ENCODE peak calls at places on chromosomes 6 and 20, in ten cellular contexts. One of them, this sample, is unnamed.
A peak's percentile ranks its signal among the peaks of the same experiment; 100 is the strongest.

GRCh38 chr6:24766685-24767462 is 7.9 kb upstream of the GMNN start:
- DNase-seq in Panc1: no peak
- DNase-seq in stimulated activated CD8-positive, alpha-beta memory T cell treated with anti-CD3 and anti-CD28 coated beads, Interleukin-7, amount 100 ng/mL, for 1 hour: no peak
- DNase-seq in IMR-90: peak; percentile 49
- DNase-seq in gastrocnemius medialis: no peak
- DNase-seq in EL: peak; percentile 29
- DNase-seq in kidney tubule cell: peak; percentile 53
- DNase-seq in SW480: peak; percentile 14
- DNase-seq in small intestine: peak; percentile 62
- DNase-seq in nephron progenitor cell: no peak
- DNase-seq in this sample: no peak

GRCh38 chr20:3927486-3928291 is 38.5 kb downstream of the PANK2 start:
- DNase-seq in SW480: no peak
- DNase-seq in kidney tubule cell: no peak
- DNase-seq in stimulated activated CD8-positive, alpha-beta memory T cell treated with anti-CD3 and anti-CD28 coated beads, Interleukin-7, amount 100 ng/mL, for 1 hour: no peak
- DNase-seq in IMR-90: peak; percentile 47
- DNase-seq in nephron progenitor cell: no peak
- DNase-seq in Panc1: no peak
- DNase-seq in gastrocnemius medialis: no peak
- DNase-seq in small intestine: no peak
- DNase-seq in EL: no peak
- DNase-seq in this sample: no peak

GRCh38 chr6:44074383-44075136 is 52.7 kb downstream of the MRPL14 start:
- DNase-seq in IMR-90: peak; percentile 87
- DNase-seq in nephron progenitor cell: peak; percentile 76
- DNase-seq in stimulated activated CD8-positive, alpha-beta memory T cell treated with anti-CD3 and anti-CD28 coated beads, Interleukin-7, amount 100 ng/mL, for 1 hour: peak; percentile 29
- DNase-seq in kidney tubule cell: peak; percentile 90
- DNase-seq in EL: peak; percentile 86
- DNase-seq in small intestine: peak; percentile 70
- DNase-seq in gastrocnemius medialis: peak; percentile 54
- DNase-seq in SW480: peak; percentile 79
- DNase-seq in Panc1: no peak
- DNase-seq in this sample: no peak

GRCh38 chr6:127164009-127164408 is 45.5 kb downstream of the RSPO3 start:
- DNase-seq in IMR-90: no peak
- DNase-seq in kidney tubule cell: no peak
- DNase-seq in nephron progenitor cell: no peak
- DNase-seq in stimulated activated CD8-positive, alpha-beta memory T cell treated with anti-CD3 and anti-CD28 coated beads, Interleukin-7, amount 100 ng/mL, for 1 hour: no peak
- DNase-seq in small intestine: no peak
- DNase-seq in SW480: no peak
- DNase-seq in gastrocnemius medialis: no peak
- DNase-seq in Panc1: no peak
- DNase-seq in EL: no peak
- DNase-seq in this sample: no peak

GRCh38 chr6:142542704-142543233 is 241.0 kb downstream of the ADGRG6 start:
- DNase-seq in SW480: no peak
- DNase-seq in IMR-90: peak; percentile 81
- DNase-seq in small intestine: peak; percentile 14
- DNase-seq in nephron progenitor cell: no peak
- DNase-seq in EL: peak; percentile 91
- DNase-seq in gastrocnemius medialis: no peak
- DNase-seq in stimulated activated CD8-positive, alpha-beta memory T cell treated with anti-CD3 and anti-CD28 coated beads, Interleukin-7, amount 100 ng/mL, for 1 hour: no peak
- DNase-seq in kidney tubule cell: peak; percentile 85
- DNase-seq in Panc1: no peak
- DNase-seq in this sample: no peak

GRCh38 chr20:61257596-61257995 is 5.5 kb downstream of the CDH4 start:
- DNase-seq in EL: no peak
- DNase-seq in gastrocnemius medialis: no peak
- DNase-seq in IMR-90: no peak
- DNase-seq in SW480: peak; percentile 78
- DNase-seq in small intestine: no peak
- DNase-seq in Panc1: no peak
- DNase-seq in nephron progenitor cell: no peak
- DNase-seq in kidney tubule cell: peak; percentile 75
- DNase-seq in stimulated activated CD8-positive, alpha-beta memory T cell treated with anti-CD3 and anti-CD28 coated beads, Interleukin-7, amount 100 ng/mL, for 1 hour: no peak
- DNase-seq in this sample: no peak

GRCh38 chr6:30877419-30878262 is 6.7 kb upstream of the DDR1 start:
- DNase-seq in stimulated activated CD8-positive, alpha-beta memory T cell treated with anti-CD3 and anti-CD28 coated beads, Interleukin-7, amount 100 ng/mL, for 1 hour: peak; percentile 43
- DNase-seq in nephron progenitor cell: peak; percentile 84
- DNase-seq in gastrocnemius medialis: peak; percentile 74
- DNase-seq in small intestine: peak; percentile 95
- DNase-seq in IMR-90: peak; percentile 90
- DNase-seq in kidney tubule cell: peak; percentile 90
- DNase-seq in Panc1: peak; percentile 73
- DNase-seq in EL: peak; percentile 92
- DNase-seq in SW480: peak; percentile 85
- DNase-seq in this sample: peak; percentile 93

GRCh38 chr20:63434599-63435378 is 37.7 kb downstream of the KCNQ2 start:
- DNase-seq in SW480: peak; percentile 84
- DNase-seq in EL: peak; percentile 77
- DNase-seq in stimulated activated CD8-positive, alpha-beta memory T cell treated with anti-CD3 and anti-CD28 coated beads, Interleukin-7, amount 100 ng/mL, for 1 hour: peak; percentile 42
- DNase-seq in nephron progenitor cell: peak; percentile 84
- DNase-seq in IMR-90: peak; percentile 18
- DNase-seq in Panc1: peak; percentile 77
- DNase-seq in gastrocnemius medialis: no peak
- DNase-seq in small intestine: peak; percentile 30
- DNase-seq in kidney tubule cell: peak; percentile 61
- DNase-seq in this sample: no peak

GRCh38 chr20:1912056-1912455 is 16.8 kb downstream of the SIRPA start:
- DNase-seq in kidney tubule cell: no peak
- DNase-seq in SW480: no peak
- DNase-seq in nephron progenitor cell: no peak
- DNase-seq in small intestine: no peak
- DNase-seq in IMR-90: no peak
- DNase-seq in gastrocnemius medialis: no peak
- DNase-seq in Panc1: no peak
- DNase-seq in EL: no peak
- DNase-seq in stimulated activated CD8-positive, alpha-beta memory T cell treated with anti-CD3 and anti-CD28 coated beads, Interleukin-7, amount 100 ng/mL, for 1 hour: no peak
- DNase-seq in this sample: no peak

GRCh38 chr20:60066438-60066823 is 108.2 kb downstream of the CDH26 start:
- DNase-seq in SW480: no peak
- DNase-seq in small intestine: no peak
- DNase-seq in IMR-90: no peak
- DNase-seq in EL: no peak
- DNase-seq in Panc1: no peak
- DNase-seq in kidney tubule cell: no peak
- DNase-seq in gastrocnemius medialis: no peak
- DNase-seq in nephron progenitor cell: no peak
- DNase-seq in stimulated activated CD8-positive, alpha-beta memory T cell treated with anti-CD3 and anti-CD28 coated beads, Interleukin-7, amount 100 ng/mL, for 1 hour: no peak
- DNase-seq in this sample: no peak

GRCh38 chr6:105608711-105609374 is 206.0 kb upstream of the PREP start:
- DNase-seq in small intestine: no peak
- DNase-seq in nephron progenitor cell: no peak
- DNase-seq in Panc1: peak; percentile 85
- DNase-seq in gastrocnemius medialis: no peak
- DNase-seq in EL: peak; percentile 99
- DNase-seq in stimulated activated CD8-positive, alpha-beta memory T cell treated with anti-CD3 and anti-CD28 coated beads, Interleukin-7, amount 100 ng/mL, for 1 hour: no peak
- DNase-seq in kidney tubule cell: peak; percentile 87
- DNase-seq in IMR-90: peak; percentile 97
- DNase-seq in SW480: peak; percentile 88
- DNase-seq in this sample: no peak

GRCh38 chr6:115001726-115002436 is 659.1 kb upstream of the HS3ST5 start:
- DNase-seq in nephron progenitor cell: no peak
- DNase-seq in Panc1: no peak
- DNase-seq in small intestine: no peak
- DNase-seq in stimulated activated CD8-positive, alpha-beta memory T cell treated with anti-CD3 and anti-CD28 coated beads, Interleukin-7, amount 100 ng/mL, for 1 hour: no peak
- DNase-seq in SW480: peak; percentile 3
- DNase-seq in gastrocnemius medialis: no peak
- DNase-seq in kidney tubule cell: peak; percentile 54
- DNase-seq in IMR-90: no peak
- DNase-seq in EL: peak; percentile 2
- DNase-seq in this sample: no peak

GRCh38 chr20:3398681-3399252 is 8.7 kb downstream of the DNAAF9 start:
- DNase-seq in gastrocnemius medialis: no peak
- DNase-seq in small intestine: no peak
- DNase-seq in EL: peak; percentile 54
- DNase-seq in nephron progenitor cell: no peak
- DNase-seq in IMR-90: peak; percentile 86
- DNase-seq in stimulated activated CD8-positive, alpha-beta memory T cell treated with anti-CD3 and anti-CD28 coated beads, Interleukin-7, amount 100 ng/mL, for 1 hour: no peak
- DNase-seq in SW480: no peak
- DNase-seq in Panc1: no peak
- DNase-seq in kidney tubule cell: peak; percentile 51
- DNase-seq in this sample: no peak

GRCh38 chr6:168418151-168418551 is 22.8 kb upstream of the SMOC2 start:
- DNase-seq in stimulated activated CD8-positive, alpha-beta memory T cell treated with anti-CD3 and anti-CD28 coated beads, Interleukin-7, amount 100 ng/mL, for 1 hour: no peak
- DNase-seq in SW480: no peak
- DNase-seq in IMR-90: no peak
- DNase-seq in kidney tubule cell: no peak
- DNase-seq in Panc1: no peak
- DNase-seq in gastrocnemius medialis: no peak
- DNase-seq in nephron progenitor cell: peak; percentile 36
- DNase-seq in EL: no peak
- DNase-seq in small intestine: no peak
- DNase-seq in this sample: peak; percentile 60

GRCh38 chr6:36779227-36779626 is 60.0 kb downstream of the CPNE5 start:
- DNase-seq in gastrocnemius medialis: no peak
- DNase-seq in SW480: no peak
- DNase-seq in stimulated activated CD8-positive, alpha-beta memory T cell treated with anti-CD3 and anti-CD28 coated beads, Interleukin-7, amount 100 ng/mL, for 1 hour: no peak
- DNase-seq in kidney tubule cell: no peak
- DNase-seq in IMR-90: no peak
- DNase-seq in small intestine: no peak
- DNase-seq in EL: no peak
- DNase-seq in Panc1: no peak
- DNase-seq in nephron progenitor cell: no peak
- DNase-seq in this sample: no peak

GRCh38 chr20:50510706-50511401 is 671 bp downstream of the PTPN1 start:
- DNase-seq in gastrocnemius medialis: no peak
- DNase-seq in stimulated activated CD8-positive, alpha-beta memory T cell treated with anti-CD3 and anti-CD28 coated beads, Interleukin-7, amount 100 ng/mL, for 1 hour: no peak
- DNase-seq in kidney tubule cell: no peak
- DNase-seq in nephron progenitor cell: peak; percentile 64
- DNase-seq in small intestine: peak; percentile 33
- DNase-seq in IMR-90: no peak
- DNase-seq in EL: peak; percentile 27
- DNase-seq in SW480: no peak
- DNase-seq in Panc1: no peak
- DNase-seq in this sample: no peak

GRCh38 chr20:53917145-53918009 is 153.0 kb downstream of the BCAS1 start:
- DNase-seq in IMR-90: no peak
- DNase-seq in EL: peak; percentile 71
- DNase-seq in Panc1: no peak
- DNase-seq in small intestine: no peak
- DNase-seq in gastrocnemius medialis: no peak
- DNase-seq in nephron progenitor cell: no peak
- DNase-seq in SW480: no peak
- DNase-seq in stimulated activated CD8-positive, alpha-beta memory T cell treated with anti-CD3 and anti-CD28 coated beads, Interleukin-7, amount 100 ng/mL, for 1 hour: no peak
- DNase-seq in kidney tubule cell: peak; percentile 65
- DNase-seq in this sample: no peak

This sample was measured in osteocyte.